ENCODE peak calls at places on chromosomes 3 and 15, in five cellular contexts. One of them, this sample, is unnamed.

GRCh38 chr15:42937143-42937542 is 16.6 kb upstream of the TTBK2 start:
- DNase-seq in H7: no peak
- DNase-seq in right lobe of liver: no peak
- DNase-seq in CD4-positive, alpha-beta memory T cell: no peak
- DNase-seq in fibroblast of lung: no peak
- DNase-seq in this sample: no peak

GRCh38 chr3:119297169-119297568 is 3.0 kb downstream of the ARHGAP31 start:
- DNase-seq in CD4-positive, alpha-beta memory T cell: no peak
- DNase-seq in fibroblast of lung: peak
- DNase-seq in right lobe of liver: no peak
- DNase-seq in H7: no peak
- DNase-seq in this sample: no peak

GRCh38 chr3:90080988-90081387 is 973.6 kb downstream of the EPHA3 start:
- DNase-seq in right lobe of liver: no peak
- DNase-seq in fibroblast of lung: no peak
- DNase-seq in H7: no peak
- DNase-seq in CD4-positive, alpha-beta memory T cell: no peak
- DNase-seq in this sample: peak

GRCh38 chr3:46931631-46932441 is 44.7 kb downstream of the CCDC12 start:
- DNase-seq in H7: no peak
- DNase-seq in fibroblast of lung: no peak
- DNase-seq in CD4-positive, alpha-beta memory T cell: no peak
- DNase-seq in right lobe of liver: peak
- DNase-seq in this sample: no peak

GRCh38 chr3:99520511-99520910 is 117.9 kb upstream of the COL8A1 start:
- DNase-seq in right lobe of liver: no peak
- DNase-seq in H7: no peak
- DNase-seq in fibroblast of lung: no peak
- DNase-seq in CD4-positive, alpha-beta memory T cell: no peak
- DNase-seq in this sample: no peak

GRCh38 chr3:126731044-126731443 is 27.0 kb downstream of the CHCHD6 start:
- DNase-seq in right lobe of liver: no peak
- DNase-seq in H7: no peak
- DNase-seq in fibroblast of lung: no peak
- DNase-seq in CD4-positive, alpha-beta memory T cell: no peak
- DNase-seq in this sample: no peak

GRCh38 chr3:37806505-37807291 is 55.0 kb upstream of the CTDSPL start:
- DNase-seq in CD4-positive, alpha-beta memory T cell: no peak
- DNase-seq in fibroblast of lung: no peak
- DNase-seq in right lobe of liver: no peak
- DNase-seq in H7: no peak
- DNase-seq in this sample: no peak

GRCh38 chr15:75338661-75339240 is 2.9 kb downstream of the COMMD4 start:
- DNase-seq in fibroblast of lung: no peak
- DNase-seq in right lobe of liver: no peak
- DNase-seq in H7: no peak
- DNase-seq in CD4-positive, alpha-beta memory T cell: no peak
- DNase-seq in this sample: no peak

GRCh38 chr15:31145271-31145911 is 43.9 kb upstream of the TRPM1 start:
- DNase-seq in fibroblast of lung: peak
- DNase-seq in CD4-positive, alpha-beta memory T cell: no peak
- DNase-seq in right lobe of liver: no peak
- DNase-seq in H7: no peak
- DNase-seq in this sample: no peak

GRCh38 chr3:170180107-170180951 is 1.2 kb downstream of the PHC3 start:
- DNase-seq in fibroblast of lung: peak
- DNase-seq in CD4-positive, alpha-beta memory T cell: peak
- DNase-seq in H7: no peak
- DNase-seq in right lobe of liver: no peak
- DNase-seq in this sample: no peak

GRCh38 chr15:48324949-48325348 is 6.3 kb upstream of the DUT start:
- DNase-seq in fibroblast of lung: no peak
- DNase-seq in CD4-positive, alpha-beta memory T cell: no peak
- DNase-seq in H7: no peak
- DNase-seq in right lobe of liver: no peak
- DNase-seq in this sample: no peak

GRCh38 chr3:29384640-29385039 is 103.8 kb downstream of the RBMS3 start:
- DNase-seq in right lobe of liver: no peak
- DNase-seq in CD4-positive, alpha-beta memory T cell: no peak
- DNase-seq in H7: no peak
- DNase-seq in fibroblast of lung: peak
- DNase-seq in this sample: peak

GRCh38 chr3:32780071-32780734 is 37.6 kb upstream of the TRIM71 start:
- DNase-seq in right lobe of liver: no peak
- DNase-seq in H7: no peak
- DNase-seq in fibroblast of lung: no peak
- DNase-seq in CD4-positive, alpha-beta memory T cell: no peak
- DNase-seq in this sample: no peak

GRCh38 chr3:139532996-139533395 is 6.5 kb downstream of the RBP1 start:
- DNase-seq in CD4-positive, alpha-beta memory T cell: no peak
- DNase-seq in right lobe of liver: no peak
- DNase-seq in fibroblast of lung: peak
- DNase-seq in H7: no peak
- DNase-seq in this sample: no peak

GRCh38 chr3:4985330-4986174 is 6.3 kb downstream of the BHLHE40 start:
- DNase-seq in right lobe of liver: no peak
- DNase-seq in CD4-positive, alpha-beta memory T cell: no peak
- DNase-seq in fibroblast of lung: peak
- DNase-seq in H7: peak
- DNase-seq in this sample: peak

GRCh38 chr3:39435006-39435748 is 28.7 kb downstream of the RPSA start:
- DNase-seq in H7: no peak
- DNase-seq in CD4-positive, alpha-beta memory T cell: no peak
- DNase-seq in fibroblast of lung: no peak
- DNase-seq in right lobe of liver: no peak
- DNase-seq in this sample: no peak

GRCh38 chr15:19987389-19988048 is 554.1 kb downstream of the GOLGA6L6 start:
- DNase-seq in right lobe of liver: no peak
- DNase-seq in fibroblast of lung: no peak
- DNase-seq in H7: peak
- DNase-seq in CD4-positive, alpha-beta memory T cell: no peak
- DNase-seq in this sample: peak

GRCh38 chr3:139893264-139893962 is 41.6 kb upstream of the CLSTN2 start:
- DNase-seq in fibroblast of lung: no peak
- DNase-seq in CD4-positive, alpha-beta memory T cell: no peak
- DNase-seq in H7: no peak
- DNase-seq in right lobe of liver: no peak
- DNase-seq in this sample: no peak

GRCh38 chr3:29203846-29204245 is 77.0 kb upstream of the RBMS3 start:
- DNase-seq in right lobe of liver: no peak
- DNase-seq in H7: no peak
- DNase-seq in fibroblast of lung: peak
- DNase-seq in CD4-positive, alpha-beta memory T cell: no peak
- DNase-seq in this sample: no peak

GRCh38 chr3:64190517-64191515 is 34.5 kb downstream of the PRICKLE2 start:
- DNase-seq in H7: no peak
- DNase-seq in CD4-positive, alpha-beta memory T cell: no peak
- DNase-seq in right lobe of liver: no peak
- DNase-seq in fibroblast of lung: peak
- DNase-seq in this sample: no peak

GRCh38 chr3:4685673-4686345 is 192.7 kb downstream of the ITPR1 start:
- DNase-seq in CD4-positive, alpha-beta memory T cell: no peak
- DNase-seq in H7: no peak
- DNase-seq in right lobe of liver: no peak
- DNase-seq in fibroblast of lung: no peak
- DNase-seq in this sample: no peak

GRCh38 chr15:47411733-47412530 is 305.4 kb upstream of the SEMA6D start:
- DNase-seq in right lobe of liver: no peak
- DNase-seq in CD4-positive, alpha-beta memory T cell: no peak
- DNase-seq in H7: no peak
- DNase-seq in fibroblast of lung: peak
- DNase-seq in this sample: no peak

GRCh38 chr15:85475317-85475701 is 94.9 kb downstream of the AKAP13 start:
- DNase-seq in CD4-positive, alpha-beta memory T cell: no peak
- DNase-seq in right lobe of liver: no peak
- DNase-seq in H7: no peak
- DNase-seq in fibroblast of lung: no peak
- DNase-seq in this sample: no peak

GRCh38 chr3:141050913-141051632 is at the start of gene SPSB4:
- DNase-seq in CD4-positive, alpha-beta memory T cell: no peak
- DNase-seq in H7: peak
- DNase-seq in right lobe of liver: no peak
- DNase-seq in fibroblast of lung: peak
- DNase-seq in this sample: peak

GRCh38 chr15:29672923-29673809 is 149.1 kb downstream of the TJP1 start:
- DNase-seq in fibroblast of lung: peak
- DNase-seq in CD4-positive, alpha-beta memory T cell: no peak
- DNase-seq in H7: no peak
- DNase-seq in right lobe of liver: no peak
- DNase-seq in this sample: no peak

GRCh38 chr3:79551997-79552396 is 215.8 kb downstream of the ROBO1 start:
- DNase-seq in right lobe of liver: no peak
- DNase-seq in CD4-positive, alpha-beta memory T cell: no peak
- DNase-seq in H7: no peak
- DNase-seq in fibroblast of lung: no peak
- DNase-seq in this sample: no peak

GRCh38 chr15:73991260-73991659 is 835 bp downstream of the STOML1 start:
- DNase-seq in right lobe of liver: no peak
- DNase-seq in fibroblast of lung: peak
- DNase-seq in CD4-positive, alpha-beta memory T cell: no peak
- DNase-seq in H7: no peak
- DNase-seq in this sample: no peak

GRCh38 chr15:66588537-66588936 is 22.7 kb upstream of the LCTL start:
- DNase-seq in H7: peak
- DNase-seq in fibroblast of lung: no peak
- DNase-seq in CD4-positive, alpha-beta memory T cell: no peak
- DNase-seq in right lobe of liver: no peak
- DNase-seq in this sample: peak

GRCh38 chr3:187036394-187036793 is 102.9 kb downstream of the RPL39L start:
- DNase-seq in H7: no peak
- DNase-seq in right lobe of liver: no peak
- DNase-seq in fibroblast of lung: no peak
- DNase-seq in CD4-positive, alpha-beta memory T cell: no peak
- DNase-seq in this sample: no peak

GRCh38 chr3:13348671-13349396 is 71.3 kb downstream of the NUP210 start:
- DNase-seq in right lobe of liver: no peak
- DNase-seq in fibroblast of lung: peak
- DNase-seq in CD4-positive, alpha-beta memory T cell: peak
- DNase-seq in H7: peak
- DNase-seq in this sample: peak

GRCh38 chr3:13479332-13479581 is 849 bp upstream of the HDAC11 start:
- DNase-seq in right lobe of liver: no peak
- DNase-seq in H7: peak
- DNase-seq in CD4-positive, alpha-beta memory T cell: no peak
- DNase-seq in fibroblast of lung: no peak
- DNase-seq in this sample: no peak

GRCh38 chr3:64079369-64080160 is 56.3 kb upstream of the PSMD6 start:
- DNase-seq in right lobe of liver: no peak
- DNase-seq in CD4-positive, alpha-beta memory T cell: no peak
- DNase-seq in fibroblast of lung: no peak
- DNase-seq in H7: no peak
- DNase-seq in this sample: no peak

GRCh38 chr3:15205934-15206661 is at the start of gene CAPN7:
- DNase-seq in right lobe of liver: peak
- DNase-seq in CD4-positive, alpha-beta memory T cell: peak
- DNase-seq in H7: peak
- DNase-seq in fibroblast of lung: peak
- DNase-seq in this sample: peak

GRCh38 chr3:109355625-109356441 is 18.5 kb upstream of the DPPA4 start:
- DNase-seq in H7: peak
- DNase-seq in fibroblast of lung: no peak
- DNase-seq in right lobe of liver: peak
- DNase-seq in CD4-positive, alpha-beta memory T cell: no peak
- DNase-seq in this sample: peak

GRCh38 chr3:156867174-156867573 is 41.0 kb downstream of the LEKR1 start:
- DNase-seq in H7: no peak
- DNase-seq in CD4-positive, alpha-beta memory T cell: no peak
- DNase-seq in fibroblast of lung: no peak
- DNase-seq in right lobe of liver: no peak
- DNase-seq in this sample: no peak

GRCh38 chr3:65886376-65886775 is 152.3 kb downstream of the MAGI1 start:
- DNase-seq in H7: no peak
- DNase-seq in right lobe of liver: no peak
- DNase-seq in CD4-positive, alpha-beta memory T cell: no peak
- DNase-seq in fibroblast of lung: no peak
- DNase-seq in this sample: no peak
- H3K4me3 ChIP-seq in H7: no peak
- H3K4me3 ChIP-seq in right lobe of liver: no peak
- H3K4me3 ChIP-seq in CD4-positive, alpha-beta memory T cell: no peak
- H3K4me3 ChIP-seq in fibroblast of lung: no peak
- H3K4me3 ChIP-seq in this sample: no peak

DNA sequence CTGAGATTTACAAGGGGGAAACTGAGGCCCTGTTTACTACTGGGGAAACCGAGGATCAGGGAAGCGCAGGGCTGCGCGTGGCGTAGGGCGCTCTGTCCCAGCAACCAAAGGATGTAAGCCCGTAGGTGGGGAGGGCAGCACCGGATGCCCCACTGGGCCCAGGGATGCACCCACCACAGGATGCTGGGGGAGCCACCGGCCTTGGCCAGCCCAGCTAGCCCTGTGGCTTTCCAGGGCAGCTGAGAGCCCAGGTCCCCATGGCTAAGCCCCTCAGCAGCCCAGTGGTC is 33.4 kb downstream of the RPN1 start:
- DNase-seq in right lobe of liver: no peak
- DNase-seq in CD4-positive, alpha-beta memory T cell: no peak
- DNase-seq in fibroblast of lung: no peak
- DNase-seq in H7: no peak
- DNase-seq in this sample: no peak
- H3K4me3 ChIP-seq in right lobe of liver: peak
- H3K4me3 ChIP-seq in CD4-positive, alpha-beta memory T cell: peak
- H3K4me3 ChIP-seq in fibroblast of lung: no peak
- H3K4me3 ChIP-seq in H7: peak
- H3K4me3 ChIP-seq in this sample: no peak

DNA sequence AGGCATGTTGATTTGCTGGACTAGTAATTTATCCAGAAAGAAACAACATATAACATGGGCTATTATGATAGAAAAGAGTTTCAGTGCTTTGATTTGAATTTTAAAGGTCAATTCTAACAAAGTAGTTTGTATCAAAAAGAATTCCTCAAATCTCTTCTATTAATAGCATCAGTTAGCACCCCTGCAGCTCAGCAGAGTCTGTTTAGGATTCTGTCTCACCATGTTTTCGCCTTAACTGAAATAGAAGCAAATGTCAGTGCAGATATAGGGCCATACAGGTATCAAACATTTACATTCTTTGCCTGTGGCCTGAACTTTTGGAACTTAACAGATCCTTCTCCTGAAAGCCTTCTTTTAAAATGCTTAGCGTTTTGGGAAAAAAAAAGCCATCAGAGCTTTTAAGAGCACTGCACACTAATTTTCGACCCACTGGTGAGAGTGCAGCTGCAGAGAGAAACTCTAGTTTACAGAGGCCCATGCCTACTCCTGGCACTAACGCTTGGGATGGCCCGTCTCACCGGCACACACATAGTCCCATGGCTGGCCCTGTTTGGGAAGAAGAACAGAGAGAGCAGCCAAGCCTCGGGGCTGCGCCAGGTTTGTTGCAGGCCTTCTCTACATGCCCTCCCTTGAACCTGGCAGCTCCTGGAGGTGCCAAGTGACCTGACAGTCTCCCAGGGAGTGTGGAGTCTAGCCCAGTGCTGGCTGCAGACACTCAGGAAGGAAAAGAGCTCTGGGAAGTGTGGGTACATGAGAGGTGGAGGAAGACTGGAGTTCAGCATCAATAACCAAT is 9.9 kb upstream of the PAQR9 start:
- DNase-seq in fibroblast of lung: no peak
- DNase-seq in right lobe of liver: peak
- DNase-seq in H7: no peak
- DNase-seq in CD4-positive, alpha-beta memory T cell: no peak
- DNase-seq in this sample: no peak
- H3K4me3 ChIP-seq in fibroblast of lung: no peak
- H3K4me3 ChIP-seq in right lobe of liver: no peak
- H3K4me3 ChIP-seq in H7: no peak
- H3K4me3 ChIP-seq in CD4-positive, alpha-beta memory T cell: no peak
- H3K4me3 ChIP-seq in this sample: no peak

GRCh38 chr15:53982281-53982680 is 4.0 kb downstream of the UNC13C start:
- DNase-seq in H7: no peak
- DNase-seq in right lobe of liver: no peak
- DNase-seq in CD4-positive, alpha-beta memory T cell: no peak
- DNase-seq in fibroblast of lung: no peak
- DNase-seq in this sample: no peak
- H3K4me3 ChIP-seq in H7: no peak
- H3K4me3 ChIP-seq in right lobe of liver: no peak
- H3K4me3 ChIP-seq in CD4-positive, alpha-beta memory T cell: no peak
- H3K4me3 ChIP-seq in fibroblast of lung: no peak
- H3K4me3 ChIP-seq in this sample: no peak

This sample was measured in endodermal cell.